ENCODE peak calls at places on chromosome 10, in nine cellular contexts. V is GM04504; F is anterior cingulate cortex; Q is stimulated activated CD4-positive, alpha-beta T cell treated with anti-CD3 and anti-CD28 coated beads, Interleukin-4, amount 100 ng/mL, for 1 hour; N is AG04450; B is HTR-8/SVneo; O is activated naive CD4-positive, alpha-beta T cell treated with anti-CD3 and anti-CD28 coated beads, Interleukin-2, amount 10 ng/mL, durations not matched to agents 7 days and 5 days; M is OCI-M1; E is A549. H is an unnamed sample.
A peak's percentile ranks its signal among the peaks of the same experiment; 100 is the strongest.

GRCh38 chr10:17074548-17074860 is 55.1 kb downstream of the CUBN start:
- DNase-seq in V (no peak), F (no peak), Q (no peak), N (no peak), B (no peak), O (no peak), M (no peak), E (no peak), H (no peak)

GRCh38 chr10:63409465-63410027 is 56.2 kb downstream of the JMJD1C start:
- DNase-seq in V (no peak), F (no peak), Q (no peak), N (no peak), B (peak; percentile 41), O (no peak), M (peak; percentile 40), E (no peak), H (no peak)

GRCh38 chr10:50510517-50511473 is 113.0 kb downstream of the SGMS1 start:
- DNase-seq in V (no peak), F (no peak), Q (no peak), N (no peak), B (no peak), O (no peak), M (no peak), E (no peak), H (no peak)

GRCh38 chr10:129914153-129914855 is 49.8 kb downstream of the EBF3 start:
- DNase-seq in V (no peak), F (no peak), Q (no peak), N (no peak), B (no peak), O (no peak), M (no peak), E (no peak), H (no peak)

GRCh38 chr10:116241642-116242405 is 31.2 kb downstream of the GFRA1 start:
- DNase-seq in V (peak; percentile 37), F (no peak), Q (no peak), N (no peak), B (no peak), O (no peak), M (no peak), E (no peak), H (no peak)

GRCh38 chr10:103120977-103121735 is 71.9 kb downstream of the NT5C2 start:
- DNase-seq in V (no peak), F (no peak), Q (no peak), N (no peak), B (no peak), O (no peak), M (no peak), E (no peak), H (no peak)

GRCh38 chr10:22854935-22855421 is 72.9 kb upstream of the ARMC3 start:
- DNase-seq in V (no peak), F (no peak), Q (no peak), N (no peak), B (no peak), O (no peak), M (peak; percentile 83), E (no peak), H (no peak)

GRCh38 chr10:93580824-93581223 is 14.4 kb downstream of the FFAR4 start:
- DNase-seq in V (no peak), F (no peak), Q (no peak), N (no peak), B (no peak), O (no peak), M (no peak), E (no peak), H (no peak)

GRCh38 chr10:79023489-79024162 is 45.1 kb upstream of the ZMIZ1 start:
- DNase-seq in V (no peak), F (no peak), Q (no peak), N (no peak), B (no peak), O (no peak), M (peak; percentile 37), E (no peak), H (no peak)

GRCh38 chr10:77726301-77726700 is 88.7 kb upstream of the KCNMA1 start:
- DNase-seq in V (no peak), F (no peak), Q (no peak), N (no peak), B (no peak), O (no peak), M (no peak), E (no peak), H (no peak)

H was measured in breast epithelium.